ENCODE peak calls at places on chromosomes 6 and 20, in four cellular contexts. P, H, Y and F are unnamed samples.

GRCh38 chr20:25213566-25214415 is 18.3 kb downstream of the ENTPD6 start:
- DNase-seq in P (no peak), H (no peak), Y (no peak), F (no peak)

GRCh38 chr6:25606151-25606550 is 45.9 kb upstream of the SCGN start:
- DNase-seq in P (no peak), H (no peak), Y (no peak), F (no peak)

GRCh38 chr6:35664945-35665344 is 23.8 kb downstream of the FKBP5 start:
- DNase-seq in P (no peak), H (no peak), Y (peak; percentile 37), F (no peak)

GRCh38 chr6:52517502-52518278 is 59.2 kb downstream of the TRAM2 start:
- DNase-seq in P (peak; percentile 98), H (no peak), Y (peak; percentile 99), F (no peak)

GRCh38 chr6:112016335-112016734 is 37.6 kb upstream of the CCN6 start:
- DNase-seq in P (peak; percentile 72), H (no peak), Y (peak; percentile 63), F (no peak)

GRCh38 chr6:3265671-3266070 is 6.9 kb downstream of the PSMG4 start:
- DNase-seq in P (no peak), H (no peak), Y (no peak), F (no peak)

GRCh38 chr6:36986704-36987047 is 680 bp upstream of the MTCH1 start:
- DNase-seq in P (no peak), H (no peak), Y (no peak), F (no peak)

GRCh38 chr6:1872649-1873131 is 263.0 kb downstream of the FOXC1 start:
- DNase-seq in P (peak; percentile 29), H (no peak), Y (peak; percentile 83), F (no peak)

GRCh38 chr6:84052204-84052882 is 18.8 kb downstream of the MRAP2 start:
- DNase-seq in P (peak; percentile 71), H (no peak), Y (peak; percentile 82), F (no peak)

GRCh38 chr20:43926691-43927090 is 12.0 kb downstream of the TOX2 start:
- DNase-seq in P (no peak), H (no peak), Y (no peak), F (no peak)

GRCh38 chr20:43926287-43926686 is 11.6 kb downstream of the TOX2 start:
- DNase-seq in P (no peak), H (no peak), Y (no peak), F (no peak)

GRCh38 chr20:43923917-43924316 is 9.3 kb downstream of the TOX2 start:
- DNase-seq in P (no peak), H (no peak), Y (no peak), F (no peak)

GRCh38 chr20:43925215-43925614 is 10.6 kb downstream of the TOX2 start:
- DNase-seq in P (no peak), H (no peak), Y (no peak), F (no peak)

DNA sequence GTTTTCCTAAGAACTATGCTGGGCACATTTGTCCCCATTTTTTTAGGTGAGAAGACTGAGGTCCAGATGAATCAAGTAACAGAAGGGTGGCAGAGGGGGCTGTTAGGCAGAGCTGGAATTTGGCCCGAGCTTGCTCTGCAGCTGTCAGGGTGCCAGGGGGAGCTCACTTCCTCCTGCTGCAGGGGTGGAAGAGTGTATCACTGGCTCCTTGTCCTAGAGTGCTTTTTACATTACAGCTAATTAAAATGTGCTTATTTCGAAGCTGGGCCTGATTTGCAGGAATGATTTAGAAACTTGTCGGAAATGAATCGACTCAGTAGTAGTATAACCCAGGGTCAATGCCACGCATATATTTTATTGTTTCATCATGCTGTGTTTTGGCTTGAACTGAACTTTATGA is 11.1 kb downstream of the TOX2 start:
- DNase-seq in P (no peak), H (no peak), Y (peak; percentile 64), F (no peak)
- TF ChIP-seq CTCF in P (peak; percentile 19), H (no peak), Y (peak; percentile 13), F (no peak)

GRCh38 chr20:34468956-34469355 is 47.3 kb upstream of the DYNLRB1 start:
- DNase-seq in P (no peak), H (no peak), Y (no peak), F (no peak)

GRCh38 chr20:34472246-34472925 is 43.8 kb upstream of the DYNLRB1 start:
- DNase-seq in P (peak; percentile 26), H (no peak), Y (peak; percentile 50), F (no peak)

GRCh38 chr20:34475979-34476736 is 40.1 kb upstream of the DYNLRB1 start:
- DNase-seq in P (no peak), H (no peak), Y (peak; percentile 52), F (no peak)

DNA sequence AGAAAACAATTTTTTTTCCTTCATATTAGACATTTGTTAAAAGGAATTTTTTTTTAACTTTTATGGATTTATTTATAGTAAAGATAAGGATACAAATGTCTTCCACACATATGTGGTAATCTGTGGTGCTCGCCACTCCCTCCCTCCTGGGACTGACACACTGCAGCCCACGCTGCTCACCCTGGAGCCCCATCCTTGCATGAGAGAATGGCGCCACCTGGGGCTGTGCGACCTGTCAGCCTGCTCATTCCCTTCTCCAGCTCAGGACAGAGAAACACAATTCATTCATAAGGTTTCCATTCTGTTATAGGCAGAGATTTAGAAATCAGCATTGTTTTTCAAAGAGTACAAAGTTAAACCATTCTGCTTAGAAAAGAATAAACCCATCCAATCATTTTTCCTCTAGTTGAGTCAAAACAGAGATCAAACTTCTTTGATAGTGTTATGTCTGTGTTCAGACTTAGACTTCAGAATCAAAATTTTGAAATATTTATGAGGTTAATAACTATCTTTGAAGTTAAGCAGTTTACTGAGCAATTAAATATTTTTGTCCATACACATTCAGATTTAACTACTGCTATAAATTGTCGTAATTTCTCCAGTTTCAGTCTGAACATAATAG is 42.8 kb upstream of the DYNLRB1 start:
- DNase-seq in P (peak; percentile 43), H (no peak), Y (peak; percentile 58), F (no peak)
- TF ChIP-seq CTCF in P (peak; percentile 64), H (peak; percentile 31), Y (peak; percentile 28), F (peak; percentile 60)

GRCh38 chr6:170150590-170150945 is 140.3 kb downstream of the DLL1 start:
- DNase-seq in P (no peak), H (no peak), Y (no peak), F (no peak)
- TF ChIP-seq CTCF in P (no peak), H (no peak), Y (no peak), F (no peak)

GRCh38 chr20:10408427-10408826 is 25.6 kb downstream of the MKKS start:
- DNase-seq in P (no peak), H (no peak), Y (no peak), F (no peak)

GRCh38 chr20:10411673-10412072 is 22.3 kb downstream of the MKKS start:
- DNase-seq in P (no peak), H (no peak), Y (no peak), F (no peak)

GRCh38 chr20:10414982-10415650 is 18.9 kb downstream of the MKKS start:
- DNase-seq in P (peak; percentile 16), H (no peak), Y (peak; percentile 41), F (no peak)

GRCh38 chr20:10412591-10413408 is 21.2 kb downstream of the MKKS start:
- DNase-seq in P (peak; percentile 3), H (no peak), Y (peak; percentile 44), F (no peak)
- TF ChIP-seq CTCF in P (peak; percentile 35), H (no peak), Y (peak; percentile 22), F (peak; percentile 20)